ENCODE peak calls at places on chromosomes 2 and 18, in six cellular contexts. One of them, this sample, is unnamed. For H3K36me3, the result is how much of the 10 kb centered on the place peaks cover.

GRCh38 chr18:45954070-45954712 is 12.9 kb downstream of the EPG5 start:
- DNase-seq in colonic mucosa: no peak
- DNase-seq in MM.1S: no peak
- DNase-seq in HCT116: peak
- DNase-seq in GM23248: peak
- DNase-seq in neural progenitor cell: no peak
- DNase-seq in this sample: no peak

GRCh38 chr2:234495076-234495800 is 1.6 kb downstream of the ARL4C start:
- DNase-seq in GM23248: peak
- DNase-seq in MM.1S: no peak
- DNase-seq in colonic mucosa: no peak
- DNase-seq in neural progenitor cell: peak
- DNase-seq in HCT116: no peak
- DNase-seq in this sample: peak

GRCh38 chr2:240636563-240637115 is 11.4 kb downstream of the GPR35 start:
- DNase-seq in MM.1S: no peak
- DNase-seq in HCT116: no peak
- DNase-seq in colonic mucosa: no peak
- DNase-seq in GM23248: no peak
- DNase-seq in neural progenitor cell: no peak
- DNase-seq in this sample: peak

GRCh38 chr2:236998758-236999157 is 86.9 kb upstream of the COPS8 start:
- DNase-seq in neural progenitor cell: no peak
- DNase-seq in MM.1S: no peak
- DNase-seq in colonic mucosa: no peak
- DNase-seq in HCT116: no peak
- DNase-seq in GM23248: peak
- DNase-seq in this sample: no peak

GRCh38 chr2:25279091-25279651 is 62.6 kb downstream of the DNMT3A start:
- DNase-seq in HCT116: no peak
- DNase-seq in MM.1S: no peak
- DNase-seq in colonic mucosa: peak
- DNase-seq in neural progenitor cell: no peak
- DNase-seq in GM23248: peak
- DNase-seq in this sample: peak

GRCh38 chr2:71455741-71456569 is 2.6 kb downstream of the DYSF start:
- DNase-seq in MM.1S: no peak
- DNase-seq in GM23248: no peak
- DNase-seq in neural progenitor cell: no peak
- DNase-seq in HCT116: no peak
- DNase-seq in colonic mucosa: no peak
- DNase-seq in this sample: no peak

GRCh38 chr18:62954341-62954740 is 239.0 kb downstream of the PHLPP1 start:
- DNase-seq in GM23248: no peak
- DNase-seq in colonic mucosa: no peak
- DNase-seq in MM.1S: no peak
- DNase-seq in HCT116: no peak
- DNase-seq in neural progenitor cell: no peak
- DNase-seq in this sample: no peak

GRCh38 chr2:234309431-234309830 is 187.4 kb downstream of the ARL4C start:
- DNase-seq in neural progenitor cell: no peak
- DNase-seq in MM.1S: no peak
- DNase-seq in colonic mucosa: no peak
- DNase-seq in HCT116: no peak
- DNase-seq in GM23248: no peak
- DNase-seq in this sample: no peak

GRCh38 chr2:177721815-177722552 is 329.4 kb downstream of the AGPS start:
- DNase-seq in neural progenitor cell: no peak
- DNase-seq in HCT116: no peak
- DNase-seq in MM.1S: no peak
- DNase-seq in colonic mucosa: no peak
- DNase-seq in GM23248: no peak
- DNase-seq in this sample: no peak

GRCh38 chr18:72544092-72544886 is at the start of gene CBLN2:
- DNase-seq in GM23248: peak
- DNase-seq in colonic mucosa: peak
- DNase-seq in MM.1S: peak
- DNase-seq in neural progenitor cell: peak
- DNase-seq in HCT116: no peak
- DNase-seq in this sample: peak

GRCh38 chr2:241858206-241859016 is at the start of gene PDCD1:
- DNase-seq in MM.1S: peak
- DNase-seq in GM23248: no peak
- DNase-seq in neural progenitor cell: no peak
- DNase-seq in colonic mucosa: no peak
- DNase-seq in HCT116: no peak
- DNase-seq in this sample: peak

GRCh38 chr18:8499810-8500663 is 109.2 kb upstream of the RAB12 start:
- DNase-seq in neural progenitor cell: no peak
- DNase-seq in HCT116: no peak
- DNase-seq in GM23248: no peak
- DNase-seq in MM.1S: no peak
- DNase-seq in colonic mucosa: no peak
- DNase-seq in this sample: no peak

GRCh38 chr2:44169155-44169898 is 652 bp downstream of the PPM1B start:
- DNase-seq in GM23248: peak
- DNase-seq in MM.1S: peak
- DNase-seq in colonic mucosa: peak
- DNase-seq in HCT116: no peak
- DNase-seq in neural progenitor cell: no peak
- DNase-seq in this sample: peak

GRCh38 chr2:121217627-121218026 is 67.4 kb downstream of the TFCP2L1 start:
- DNase-seq in HCT116: no peak
- DNase-seq in colonic mucosa: no peak
- DNase-seq in MM.1S: no peak
- DNase-seq in neural progenitor cell: no peak
- DNase-seq in GM23248: no peak
- DNase-seq in this sample: peak

GRCh38 chr18:22171263-22171838 is 2.0 kb downstream of the GATA6 start:
- DNase-seq in MM.1S: no peak
- DNase-seq in neural progenitor cell: peak
- DNase-seq in GM23248: peak
- DNase-seq in colonic mucosa: no peak
- DNase-seq in HCT116: no peak
- DNase-seq in this sample: no peak

GRCh38 chr2:85665264-85665937 is 2.6 kb downstream of the SFTPB start:
- DNase-seq in colonic mucosa: no peak
- DNase-seq in GM23248: no peak
- DNase-seq in neural progenitor cell: no peak
- DNase-seq in MM.1S: no peak
- DNase-seq in HCT116: no peak
- DNase-seq in this sample: no peak

GRCh38 chr2:42169869-42170465 is 814 bp downstream of the EML4 start:
- DNase-seq in neural progenitor cell: peak
- DNase-seq in colonic mucosa: no peak
- DNase-seq in GM23248: peak
- DNase-seq in MM.1S: peak
- DNase-seq in HCT116: no peak
- DNase-seq in this sample: no peak

GRCh38 chr2:70190086-70190412 is 770 bp downstream of the C2orf42 start:
- DNase-seq in MM.1S: no peak
- DNase-seq in neural progenitor cell: peak
- DNase-seq in GM23248: no peak
- DNase-seq in HCT116: no peak
- DNase-seq in colonic mucosa: peak
- DNase-seq in this sample: no peak

GRCh38 chr2:164972216-164972615 is 16.9 kb upstream of the SLC38A11 start:
- DNase-seq in neural progenitor cell: no peak
- DNase-seq in colonic mucosa: no peak
- DNase-seq in HCT116: no peak
- DNase-seq in GM23248: no peak
- DNase-seq in MM.1S: no peak
- DNase-seq in this sample: no peak

GRCh38 chr18:34802938-34803337 is 92.8 kb downstream of the DTNA start:
- DNase-seq in MM.1S: no peak
- DNase-seq in neural progenitor cell: peak
- DNase-seq in GM23248: peak
- DNase-seq in HCT116: no peak
- DNase-seq in colonic mucosa: no peak
- DNase-seq in this sample: no peak

GRCh38 chr2:175036582-175037018 is 31.4 kb upstream of the CHN1 start:
- DNase-seq in neural progenitor cell: peak
- DNase-seq in GM23248: peak
- DNase-seq in HCT116: peak
- DNase-seq in MM.1S: peak
- DNase-seq in colonic mucosa: no peak
- DNase-seq in this sample: no peak

GRCh38 chr18:33115476-33115875 is 325.0 kb downstream of the CCDC178 start:
- DNase-seq in neural progenitor cell: no peak
- DNase-seq in MM.1S: no peak
- DNase-seq in HCT116: no peak
- DNase-seq in colonic mucosa: no peak
- DNase-seq in GM23248: no peak
- DNase-seq in this sample: peak

GRCh38 chr2:117523267-117523666 is 291.2 kb upstream of the DDX18 start:
- DNase-seq in MM.1S: peak
- DNase-seq in neural progenitor cell: no peak
- DNase-seq in HCT116: no peak
- DNase-seq in GM23248: no peak
- DNase-seq in colonic mucosa: peak
- DNase-seq in this sample: peak

GRCh38 chr18:473687-474265 is 26.7 kb downstream of the COLEC12 start:
- DNase-seq in neural progenitor cell: no peak
- DNase-seq in GM23248: peak
- DNase-seq in colonic mucosa: no peak
- DNase-seq in HCT116: no peak
- DNase-seq in MM.1S: no peak
- DNase-seq in this sample: no peak

GRCh38 chr2:205197468-205198129 is 484.7 kb upstream of the NRP2 start:
- DNase-seq in colonic mucosa: no peak
- DNase-seq in GM23248: peak
- DNase-seq in neural progenitor cell: no peak
- DNase-seq in HCT116: no peak
- DNase-seq in MM.1S: peak
- DNase-seq in this sample: no peak

GRCh38 chr2:39517102-39517436 is 80.0 kb upstream of the MAP4K3 start:
- DNase-seq in neural progenitor cell: no peak
- DNase-seq in GM23248: no peak
- DNase-seq in MM.1S: no peak
- DNase-seq in HCT116: no peak
- DNase-seq in colonic mucosa: no peak
- DNase-seq in this sample: no peak
- H3K9ac ChIP-seq in neural progenitor cell: no peak
- H3K9ac ChIP-seq in GM23248: no peak
- H3K9ac ChIP-seq in MM.1S: no peak
- H3K9ac ChIP-seq in HCT116: no peak
- H3K9ac ChIP-seq in colonic mucosa: no peak
- H3K9ac ChIP-seq in this sample: no peak

GRCh38 chr18:23551978-23552377 is 34.3 kb downstream of the NPC1 start:
- DNase-seq in colonic mucosa: no peak
- DNase-seq in HCT116: no peak
- DNase-seq in MM.1S: no peak
- DNase-seq in neural progenitor cell: no peak
- DNase-seq in GM23248: no peak
- DNase-seq in this sample: no peak

GRCh38 chr18:23553887-23554286 is 32.4 kb downstream of the NPC1 start:
- DNase-seq in neural progenitor cell: no peak
- DNase-seq in MM.1S: no peak
- DNase-seq in colonic mucosa: no peak
- DNase-seq in HCT116: no peak
- DNase-seq in GM23248: no peak
- DNase-seq in this sample: no peak

GRCh38 chr18:23547806-23548205 is 38.5 kb downstream of the NPC1 start:
- DNase-seq in HCT116: peak
- DNase-seq in neural progenitor cell: no peak
- DNase-seq in GM23248: peak
- DNase-seq in MM.1S: no peak
- DNase-seq in colonic mucosa: no peak
- DNase-seq in this sample: no peak

GRCh38 chr18:23548719-23549118 is 37.6 kb downstream of the NPC1 start:
- DNase-seq in GM23248: no peak
- DNase-seq in colonic mucosa: no peak
- DNase-seq in HCT116: no peak
- DNase-seq in neural progenitor cell: no peak
- DNase-seq in MM.1S: no peak
- DNase-seq in this sample: no peak

GRCh38 chr18:23550898-23551297 is 35.4 kb downstream of the NPC1 start:
- DNase-seq in MM.1S: no peak
- DNase-seq in GM23248: no peak
- DNase-seq in colonic mucosa: no peak
- DNase-seq in neural progenitor cell: no peak
- DNase-seq in HCT116: no peak
- DNase-seq in this sample: no peak
- H3K36me3 ChIP-seq in MM.1S: under half
- H3K36me3 ChIP-seq in GM23248: under half
- H3K36me3 ChIP-seq in colonic mucosa: under half
- H3K36me3 ChIP-seq in neural progenitor cell: under half
- H3K36me3 ChIP-seq in HCT116: under half
- H3K36me3 ChIP-seq in this sample: under half

GRCh38 chr2:23493849-23494248 is 108.9 kb downstream of the KLHL29 start:
- DNase-seq in neural progenitor cell: no peak
- DNase-seq in GM23248: no peak
- DNase-seq in colonic mucosa: no peak
- DNase-seq in MM.1S: no peak
- DNase-seq in HCT116: no peak
- DNase-seq in this sample: no peak

GRCh38 chr2:23491622-23492336 is 106.8 kb downstream of the KLHL29 start:
- DNase-seq in MM.1S: no peak
- DNase-seq in neural progenitor cell: no peak
- DNase-seq in GM23248: no peak
- DNase-seq in HCT116: no peak
- DNase-seq in colonic mucosa: no peak
- DNase-seq in this sample: peak

GRCh38 chr2:23492337-23492675 is 107.3 kb downstream of the KLHL29 start:
- DNase-seq in colonic mucosa: no peak
- DNase-seq in GM23248: no peak
- DNase-seq in MM.1S: no peak
- DNase-seq in neural progenitor cell: no peak
- DNase-seq in HCT116: no peak
- DNase-seq in this sample: peak

GRCh38 chr2:23495661-23496114 is 110.7 kb downstream of the KLHL29 start:
- DNase-seq in MM.1S: no peak
- DNase-seq in neural progenitor cell: no peak
- DNase-seq in HCT116: no peak
- DNase-seq in GM23248: no peak
- DNase-seq in colonic mucosa: no peak
- DNase-seq in this sample: no peak

DNA sequence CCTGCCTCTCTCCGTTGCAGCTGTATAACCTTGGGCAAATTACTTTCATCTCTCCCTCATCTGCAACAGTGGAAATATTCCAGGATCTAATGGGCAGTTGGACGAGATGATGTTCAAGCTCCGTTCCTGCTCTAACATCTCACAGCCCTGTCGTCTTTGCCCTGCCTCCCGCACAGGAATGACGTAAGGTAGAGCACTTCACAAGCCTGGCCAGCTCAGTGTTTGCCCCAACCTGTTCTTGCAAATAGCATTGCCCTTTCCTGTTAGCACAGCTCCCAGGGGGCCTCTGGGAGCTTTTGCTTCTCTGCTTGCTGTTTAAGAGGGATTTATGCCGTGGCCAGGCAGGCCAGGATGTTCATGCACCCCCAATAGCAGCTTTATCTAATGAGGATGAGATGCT is 108.0 kb downstream of the KLHL29 start:
- DNase-seq in neural progenitor cell: no peak
- DNase-seq in GM23248: no peak
- DNase-seq in MM.1S: no peak
- DNase-seq in colonic mucosa: no peak
- DNase-seq in HCT116: no peak
- DNase-seq in this sample: no peak
- H3K9ac ChIP-seq in neural progenitor cell: no peak
- H3K9ac ChIP-seq in GM23248: no peak
- H3K9ac ChIP-seq in MM.1S: no peak
- H3K9ac ChIP-seq in colonic mucosa: no peak
- H3K9ac ChIP-seq in HCT116: no peak
- H3K9ac ChIP-seq in this sample: no peak

GRCh38 chr18:13485182-13485581 is 241.2 kb downstream of the FAM210A start:
- DNase-seq in neural progenitor cell: no peak
- DNase-seq in colonic mucosa: no peak
- DNase-seq in MM.1S: no peak
- DNase-seq in HCT116: no peak
- DNase-seq in GM23248: no peak
- DNase-seq in this sample: no peak
- H3K36me3 ChIP-seq in neural progenitor cell: under half
- H3K36me3 ChIP-seq in colonic mucosa: under half
- H3K36me3 ChIP-seq in MM.1S: under half
- H3K36me3 ChIP-seq in HCT116: under half
- H3K36me3 ChIP-seq in GM23248: under half
- H3K36me3 ChIP-seq in this sample: under half

This sample was measured in kidney.